ENCODE peak calls at places on chromosome 19, in five cellular contexts. C is T-helper 1 cell, M is BE2C, O is heart left ventricle, B is NCI-H1694 treated with DMSO at 0.1 percent for 48 hours. A is an unnamed sample.

GRCh38 chr19:47089767-47090350 is 23.7 kb downstream of the ZC3H4 start:
- DNase-seq in C (no peak), M (no peak), O (no peak), B (no peak), A (no peak)

GRCh38 chr19:18699403-18700054 is 16.0 kb downstream of the CRTC1 start:
- DNase-seq in C (no peak), M (no peak), O (no peak), B (no peak), A (no peak)

GRCh38 chr19:39937094-39937493 is 2.7 kb upstream of the FCGBP start:
- DNase-seq in C (no peak), M (no peak), O (no peak), B (no peak), A (no peak)

GRCh38 chr19:53977991-53978731 is 13.3 kb upstream of the CACNG6 start:
- DNase-seq in C (peak), M (no peak), O (peak), B (no peak), A (no peak)

GRCh38 chr19:38734426-38735256 is 9.6 kb downstream of the CAPN12 start:
- DNase-seq in C (peak), M (no peak), O (no peak), B (no peak), A (peak)

GRCh38 chr19:46601318-46602224 is at the start of gene CALM3:
- DNase-seq in C (no peak), M (no peak), O (no peak), B (no peak), A (no peak)

GRCh38 chr19:11995174-11995573 is 30.3 kb downstream of the ZNF763 start:
- DNase-seq in C (no peak), M (peak), O (no peak), B (no peak), A (no peak)

GRCh38 chr19:45777395-45777961 is 4.8 kb downstream of the DMPK start:
- DNase-seq in C (no peak), M (no peak), O (no peak), B (no peak), A (no peak)

GRCh38 chr19:47865166-47865565 is 6.1 kb downstream of the TPRX2 start:
- DNase-seq in C (no peak), M (no peak), O (peak), B (no peak), A (no peak)

GRCh38 chr19:56837892-56838679 is 2.4 kb downstream of the PEG3 start:
- DNase-seq in C (no peak), M (peak), O (peak), B (no peak), A (no peak)

GRCh38 chr19:41089955-41090354 is 1.7 kb downstream of the CYP2A13 start:
- DNase-seq in C (no peak), M (no peak), O (no peak), B (no peak), A (no peak)

GRCh38 chr19:35202722-35203674 is 25.5 kb downstream of the FAM187B start:
- DNase-seq in C (no peak), M (no peak), O (no peak), B (no peak), A (no peak)

GRCh38 chr19:1938071-1938470 is 2.9 kb upstream of the CSNK1G2 start:
- DNase-seq in C (no peak), M (no peak), O (no peak), B (no peak), A (no peak)

GRCh38 chr19:18333680-18334079 is 6.7 kb upstream of the PGPEP1 start:
- DNase-seq in C (no peak), M (no peak), O (no peak), B (no peak), A (no peak)

GRCh38 chr19:8575467-8575997 is 1.7 kb downstream of the MYO1F start:
- DNase-seq in C (peak), M (no peak), O (no peak), B (no peak), A (no peak)

GRCh38 chr19:19526581-19527370 is 1.9 kb upstream of the YJEFN3 start:
- DNase-seq in C (no peak), M (no peak), O (no peak), B (no peak), A (no peak)

GRCh38 chr19:18603255-18603957 is 3.2 kb downstream of the CRLF1 start:
- DNase-seq in C (no peak), M (peak), O (no peak), B (no peak), A (no peak)

GRCh38 chr19:44725251-44725650 is 23.3 kb upstream of the BCL3 start:
- DNase-seq in C (no peak), M (no peak), O (no peak), B (no peak), A (no peak)

GRCh38 chr19:18157465-18158063 is 4.6 kb downstream of the PIK3R2 start:
- DNase-seq in C (no peak), M (peak), O (no peak), B (peak), A (peak)

GRCh38 chr19:41708481-41708880 is at the start of gene CEACAM5:
- DNase-seq in C (no peak), M (no peak), O (no peak), B (no peak), A (peak)

GRCh38 chr19:41214161-41214560 is 4.9 kb upstream of the AXL start:
- DNase-seq in C (no peak), M (no peak), O (no peak), B (no peak), A (no peak)

GRCh38 chr19:41409288-41409687 is 11.7 kb downstream of the BCKDHA start:
- DNase-seq in C (no peak), M (no peak), O (peak), B (no peak), A (peak)

GRCh38 chr19:11853358-11853757 is 4.8 kb downstream of the ZNF439 start:
- DNase-seq in C (no peak), M (no peak), O (no peak), B (no peak), A (no peak)

GRCh38 chr19:55080121-55080914 is 4.6 kb downstream of the EPS8L1 start:
- DNase-seq in C (peak), M (peak), O (peak), B (peak), A (peak)

GRCh38 chr19:30227071-30227621 is 145.0 kb upstream of the ZNF536 start:
- DNase-seq in C (no peak), M (peak), O (no peak), B (no peak), A (no peak)

GRCh38 chr19:15014579-15014978 is 34.7 kb upstream of the CASP14 start:
- DNase-seq in C (no peak), M (no peak), O (no peak), B (no peak), A (no peak)